ENCODE peak calls at places on chromosomes 7 and 10, in eight cellular contexts. G, W, A, Y, U, Z, C and T are unnamed samples.

GRCh38 chr7:124723012-124723411 is 42.6 kb downstream of the GPR37 start:
- DNase-seq in G (no peak), W (no peak), A (no peak), Y (no peak), U (no peak), Z (no peak), C (no peak), T (no peak)

GRCh38 chr7:2635810-2636701 is 4.3 kb downstream of the TTYH3 start:
- DNase-seq in G (no peak), W (no peak), A (peak; percentile 56), Y (no peak), U (no peak), Z (no peak), C (no peak), T (no peak)

GRCh38 chr10:106795619-106796018 is 368.9 kb downstream of the SORCS1 start:
- DNase-seq in G (no peak), W (peak; percentile 32), A (no peak), Y (no peak), U (no peak), Z (no peak), C (no peak), T (no peak)

GRCh38 chr10:23525406-23525805 is 86.5 kb downstream of the OTUD1 start:
- DNase-seq in G (peak; percentile 21), W (no peak), A (no peak), Y (no peak), U (no peak), Z (no peak), C (no peak), T (no peak)

GRCh38 chr10:789831-790701 is 100.6 kb upstream of the DIP2C start:
- DNase-seq in G (no peak), W (no peak), A (no peak), Y (no peak), U (no peak), Z (no peak), C (no peak), T (no peak)

GRCh38 chr7:130939285-130940095 is 205.5 kb upstream of the KLF14 start:
- DNase-seq in G (no peak), W (no peak), A (no peak), Y (no peak), U (no peak), Z (no peak), C (no peak), T (no peak)

GRCh38 chr10:129440247-129440646 is 26.8 kb upstream of the MGMT start:
- DNase-seq in G (peak; percentile 27), W (no peak), A (no peak), Y (no peak), U (no peak), Z (no peak), C (no peak), T (no peak)

GRCh38 chr10:12444981-12445700 is 95.8 kb downstream of the CAMK1D start:
- DNase-seq in G (no peak), W (no peak), A (no peak), Y (no peak), U (no peak), Z (no peak), C (no peak), T (no peak)

GRCh38 chr10:51861731-51862130 is 162.3 kb upstream of the CSTF2T start:
- DNase-seq in G (no peak), W (no peak), A (no peak), Y (no peak), U (no peak), Z (no peak), C (no peak), T (no peak)

GRCh38 chr7:76430211-76430610 is 5.5 kb downstream of the ZP3 start:
- DNase-seq in G (no peak), W (no peak), A (no peak), Y (no peak), U (no peak), Z (no peak), C (no peak), T (no peak)

GRCh38 chr10:112274831-112275230 is 8.4 kb upstream of the TECTB start:
- DNase-seq in G (no peak), W (no peak), A (no peak), Y (no peak), U (no peak), Z (no peak), C (no peak), T (no peak)

GRCh38 chr7:67870396-67870795 is 873.8 kb downstream of the TYW1 start:
- DNase-seq in G (no peak), W (no peak), A (no peak), Y (no peak), U (no peak), Z (no peak), C (no peak), T (no peak)